ENCODE peak calls at places on chromosomes 13 and 19, in nine cellular contexts. Z is mucosa of descending colon, E is Calu3, N is WTC11, T is uterus, F is RWPE1, M is pancreas, R is stomach, W is mesothelial cell of epicardium. Q is an unnamed sample.
A peak's percentile ranks its signal among the peaks of the same experiment; 100 is the strongest.

GRCh38 chr13:74226791-74227475 is 92.7 kb upstream of the KLF12 start:
- DNase-seq in Z (no peak), E (no peak), N (no peak), T (no peak), F (no peak), M (no peak), R (no peak), W (no peak), Q (no peak)

GRCh38 chr13:35789335-35790166 is 313.1 kb upstream of the MAB21L1 start:
- DNase-seq in Z (no peak), E (no peak), N (no peak), T (no peak), F (peak; percentile 14), M (no peak), R (no peak), W (no peak), Q (peak; percentile 48)

GRCh38 chr19:19447536-19448237 is 42.2 kb downstream of the GATAD2A start:
- DNase-seq in Z (no peak), E (no peak), N (no peak), T (no peak), F (no peak), M (no peak), R (no peak), W (no peak), Q (no peak)

GRCh38 chr19:58229255-58229639 is 533 bp downstream of the ZNF544 start:
- DNase-seq in Z (peak; percentile 29), E (peak; percentile 31), N (peak; percentile 60), T (no peak), F (peak; percentile 57), M (no peak), R (no peak), W (no peak), Q (peak; percentile 45)

GRCh38 chr19:39740395-39740794 is 2.6 kb upstream of the CLC start:
- DNase-seq in Z (no peak), E (no peak), N (no peak), T (no peak), F (no peak), M (no peak), R (no peak), W (no peak), Q (no peak)

GRCh38 chr19:19602136-19602712 is 16.3 kb downstream of the PBX4 start:
- DNase-seq in Z (no peak), E (no peak), N (no peak), T (no peak), F (peak; percentile 45), M (no peak), R (no peak), W (no peak), Q (no peak)

GRCh38 chr13:44451109-44451508 is 77.5 kb downstream of the SERP2 start:
- DNase-seq in Z (no peak), E (no peak), N (no peak), T (no peak), F (no peak), M (no peak), R (no peak), W (no peak), Q (no peak)

GRCh38 chr13:95403349-95404140 is 102.3 kb upstream of the ABCC4 start:
- DNase-seq in Z (no peak), E (no peak), N (peak; percentile 81), T (no peak), F (no peak), M (no peak), R (no peak), W (no peak), Q (no peak)

GRCh38 chr19:3880471-3881271 is at the start of gene ATCAY:
- DNase-seq in Z (no peak), E (no peak), N (peak; percentile 69), T (no peak), F (no peak), M (no peak), R (no peak), W (no peak), Q (no peak)

GRCh38 chr19:2548966-2549365 is 73.0 kb downstream of the GADD45B start:
- DNase-seq in Z (no peak), E (no peak), N (no peak), T (no peak), F (no peak), M (no peak), R (no peak), W (no peak), Q (no peak)

GRCh38 chr19:51368366-51369282 is at the start of gene CLDND2:
- DNase-seq in Z (no peak), E (no peak), N (no peak), T (no peak), F (no peak), M (no peak), R (no peak), W (no peak), Q (no peak)

GRCh38 chr13:30718661-30719520 is 16.5 kb upstream of the ALOX5AP start:
- DNase-seq in Z (no peak), E (no peak), N (no peak), T (no peak), F (peak; percentile 86), M (no peak), R (no peak), W (no peak), Q (no peak)

GRCh38 chr19:2345076-2345475 is 15.0 kb upstream of the TMPRSS9 start:
- DNase-seq in Z (no peak), E (no peak), N (no peak), T (no peak), F (no peak), M (no peak), R (no peak), W (no peak), Q (no peak)

GRCh38 chr13:93547886-93548285 is 321.3 kb downstream of the GPC6 start:
- DNase-seq in Z (no peak), E (no peak), N (no peak), T (no peak), F (no peak), M (no peak), R (no peak), W (no peak), Q (no peak)

GRCh38 chr13:42816538-42816937 is 35.2 kb downstream of the FAM216B start:
- DNase-seq in Z (no peak), E (no peak), N (no peak), T (no peak), F (no peak), M (no peak), R (no peak), W (no peak), Q (no peak)
- TF ChIP-seq CTCF in Z (no peak), E (no peak), N (no peak), T (no peak), F (no peak), M (no peak), R (no peak), W (peak; percentile 78), Q (no peak)

GRCh38 chr13:100646030-100646673 is 28.4 kb downstream of the TMTC4 start:
- DNase-seq in Z (no peak), E (peak; percentile 5), N (peak; percentile 55), T (no peak), F (peak; percentile 2), M (no peak), R (peak; percentile 36), W (no peak), Q (peak; percentile 34)
- TF ChIP-seq CTCF in Z (no peak), E (no peak), N (no peak), T (no peak), F (no peak), M (no peak), R (peak; percentile 11), W (peak; percentile 39), Q (peak; percentile 57)

DNA sequence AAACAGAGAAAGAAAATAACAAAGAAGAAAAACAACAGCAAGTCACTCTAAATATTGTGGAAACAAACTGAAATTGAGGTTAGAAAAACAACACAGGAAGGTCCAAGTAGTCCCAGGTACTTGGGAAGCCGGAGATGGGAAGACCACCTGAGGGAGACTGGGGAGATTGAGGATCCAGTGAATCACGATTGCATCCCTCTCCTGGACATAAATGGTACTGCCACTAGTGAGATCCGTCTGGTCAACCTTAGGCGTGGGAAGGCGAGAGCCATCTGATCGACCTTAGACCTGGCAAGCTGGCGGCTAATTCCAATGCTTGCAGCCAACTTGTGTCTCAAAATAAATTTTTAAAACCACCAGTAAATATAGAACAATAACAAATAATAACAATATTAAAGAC is 81.9 kb downstream of the ZNF726 start:
- DNase-seq in Z (no peak), E (peak; percentile 5), N (peak; percentile 33), T (no peak), F (no peak), M (no peak), R (no peak), W (no peak), Q (no peak)
- TF ChIP-seq CTCF in Z (no peak), E (peak; percentile 55), N (peak; percentile 38), T (no peak), F (no peak), M (no peak), R (no peak), W (peak; percentile 40), Q (peak; percentile 19)

GRCh38 chr13:51251480-51251879 is 29.3 kb downstream of the FAM124A start:
- DNase-seq in Z (no peak), E (no peak), N (no peak), T (no peak), F (no peak), M (no peak), R (no peak), W (no peak), Q (no peak)

GRCh38 chr13:51249254-51249653 is 27.1 kb downstream of the FAM124A start:
- DNase-seq in Z (no peak), E (no peak), N (no peak), T (no peak), F (peak; percentile 28), M (no peak), R (no peak), W (no peak), Q (no peak)

GRCh38 chr13:51252954-51253531 is 30.8 kb downstream of the FAM124A start:
- DNase-seq in Z (no peak), E (no peak), N (no peak), T (no peak), F (no peak), M (no peak), R (no peak), W (no peak), Q (no peak)

GRCh38 chr13:51246411-51247298 is 24.5 kb downstream of the FAM124A start:
- DNase-seq in Z (no peak), E (no peak), N (no peak), T (no peak), F (no peak), M (no peak), R (no peak), W (no peak), Q (no peak)

DNA sequence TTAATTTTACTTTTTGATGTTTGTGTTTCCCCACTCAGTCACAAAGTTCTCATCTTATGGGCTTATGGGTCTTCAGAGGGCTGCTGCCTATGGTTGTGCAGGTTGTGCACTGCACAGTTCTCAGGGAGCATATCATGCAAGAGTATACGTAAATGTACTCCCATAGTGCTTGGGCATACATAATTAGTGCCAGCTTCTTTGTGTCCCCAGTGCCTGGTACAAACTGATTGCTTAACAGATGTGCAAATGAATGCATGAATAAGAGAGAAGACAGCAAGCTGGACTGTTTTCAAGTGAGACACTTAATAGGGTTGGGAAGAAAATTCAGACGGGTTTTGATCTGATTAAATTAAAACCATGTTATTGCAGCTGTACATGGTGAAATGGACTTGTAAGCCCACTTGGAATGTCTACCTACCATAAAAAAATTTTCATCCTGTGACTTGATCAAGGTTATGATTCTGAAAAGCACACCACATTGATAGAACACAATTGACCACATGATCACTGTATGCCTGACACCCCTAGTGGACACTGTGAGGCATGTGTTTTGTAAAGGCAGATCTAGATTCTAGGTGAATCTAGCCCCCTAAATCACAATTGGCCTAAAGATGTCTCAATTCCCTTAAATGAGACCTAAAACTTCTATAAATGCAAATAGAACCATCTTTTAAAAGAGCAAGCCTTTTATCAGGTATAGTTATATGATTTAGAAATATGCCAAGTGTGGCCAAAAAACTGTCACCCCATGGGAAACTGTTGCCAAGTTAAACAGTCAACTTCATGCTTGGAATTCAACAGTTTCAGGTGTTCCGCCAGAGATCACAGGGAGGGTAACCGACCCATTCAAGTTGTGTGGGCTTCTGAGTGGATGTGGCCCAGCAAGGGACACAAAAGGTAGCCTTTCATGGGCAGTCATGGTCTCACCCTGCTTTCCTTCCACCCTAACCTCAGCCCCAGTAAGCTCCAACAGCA is 27.9 kb downstream of the FAM124A start:
- DNase-seq in Z (no peak), E (no peak), N (no peak), T (no peak), F (peak; percentile 33), M (no peak), R (no peak), W (no peak), Q (peak; percentile 10)
- TF ChIP-seq CTCF in Z (no peak), E (no peak), N (peak; percentile 34), T (no peak), F (peak; percentile 25), M (peak; percentile 45), R (peak; percentile 21), W (peak; percentile 24), Q (peak; percentile 47)